ENCODE peak calls at places on chromosomes 3 and 15, in nine cellular contexts. One of them, this sample, is unnamed.

GRCh38 chr3:24137958-24138875 is 193.1 kb downstream of the NR1D2 start:
- DNase-seq in activated effector memory CD4-positive, alpha-beta T cell treated with Interleukin-2 at 50 U/mL for 16 hours: no peak
- DNase-seq in AG04449: no peak
- DNase-seq in brain microvascular endothelial cell: no peak
- DNase-seq in naive thymus-derived CD8-positive, alpha-beta T cell: no peak
- DNase-seq in NCI-H1092 treated with DMSO at 0.1 percent for 48 hours: peak
- DNase-seq in kidney tubule cell: peak
- DNase-seq in uterus: no peak
- DNase-seq in OCI-M1: no peak
- DNase-seq in this sample: no peak

GRCh38 chr3:184491011-184491576 is 70.5 kb upstream of the EPHB3 start:
- DNase-seq in uterus: no peak
- DNase-seq in brain microvascular endothelial cell: no peak
- DNase-seq in activated effector memory CD4-positive, alpha-beta T cell treated with Interleukin-2 at 50 U/mL for 16 hours: no peak
- DNase-seq in OCI-M1: no peak
- DNase-seq in naive thymus-derived CD8-positive, alpha-beta T cell: no peak
- DNase-seq in kidney tubule cell: peak
- DNase-seq in NCI-H1092 treated with DMSO at 0.1 percent for 48 hours: no peak
- DNase-seq in AG04449: no peak
- DNase-seq in this sample: no peak

GRCh38 chr3:23831517-23832394 is 26.0 kb downstream of the UBE2E1 start:
- DNase-seq in brain microvascular endothelial cell: no peak
- DNase-seq in uterus: no peak
- DNase-seq in AG04449: no peak
- DNase-seq in OCI-M1: no peak
- DNase-seq in activated effector memory CD4-positive, alpha-beta T cell treated with Interleukin-2 at 50 U/mL for 16 hours: no peak
- DNase-seq in naive thymus-derived CD8-positive, alpha-beta T cell: no peak
- DNase-seq in NCI-H1092 treated with DMSO at 0.1 percent for 48 hours: no peak
- DNase-seq in kidney tubule cell: peak
- DNase-seq in this sample: no peak

GRCh38 chr15:40436116-40436891 is 4.4 kb upstream of the BAHD1 start:
- DNase-seq in brain microvascular endothelial cell: no peak
- DNase-seq in activated effector memory CD4-positive, alpha-beta T cell treated with Interleukin-2 at 50 U/mL for 16 hours: no peak
- DNase-seq in uterus: peak
- DNase-seq in AG04449: no peak
- DNase-seq in OCI-M1: no peak
- DNase-seq in naive thymus-derived CD8-positive, alpha-beta T cell: no peak
- DNase-seq in NCI-H1092 treated with DMSO at 0.1 percent for 48 hours: peak
- DNase-seq in kidney tubule cell: no peak
- DNase-seq in this sample: no peak

GRCh38 chr3:193782280-193782654 is 189.3 kb downstream of the OPA1 start:
- DNase-seq in OCI-M1: no peak
- DNase-seq in brain microvascular endothelial cell: no peak
- DNase-seq in activated effector memory CD4-positive, alpha-beta T cell treated with Interleukin-2 at 50 U/mL for 16 hours: no peak
- DNase-seq in NCI-H1092 treated with DMSO at 0.1 percent for 48 hours: no peak
- DNase-seq in uterus: no peak
- DNase-seq in naive thymus-derived CD8-positive, alpha-beta T cell: no peak
- DNase-seq in kidney tubule cell: peak
- DNase-seq in AG04449: no peak
- DNase-seq in this sample: no peak

GRCh38 chr3:108835101-108835500 is 12.5 kb downstream of the TRAT1 start:
- DNase-seq in uterus: no peak
- DNase-seq in naive thymus-derived CD8-positive, alpha-beta T cell: no peak
- DNase-seq in AG04449: no peak
- DNase-seq in activated effector memory CD4-positive, alpha-beta T cell treated with Interleukin-2 at 50 U/mL for 16 hours: no peak
- DNase-seq in NCI-H1092 treated with DMSO at 0.1 percent for 48 hours: no peak
- DNase-seq in kidney tubule cell: no peak
- DNase-seq in OCI-M1: no peak
- DNase-seq in brain microvascular endothelial cell: no peak
- DNase-seq in this sample: no peak

GRCh38 chr15:70605606-70606410 is 157.6 kb downstream of the UACA start:
- DNase-seq in AG04449: no peak
- DNase-seq in activated effector memory CD4-positive, alpha-beta T cell treated with Interleukin-2 at 50 U/mL for 16 hours: no peak
- DNase-seq in OCI-M1: no peak
- DNase-seq in kidney tubule cell: no peak
- DNase-seq in NCI-H1092 treated with DMSO at 0.1 percent for 48 hours: peak
- DNase-seq in uterus: peak
- DNase-seq in brain microvascular endothelial cell: peak
- DNase-seq in naive thymus-derived CD8-positive, alpha-beta T cell: no peak
- DNase-seq in this sample: no peak

GRCh38 chr3:124565013-124565412 is 165.2 kb upstream of the UMPS start:
- DNase-seq in brain microvascular endothelial cell: peak
- DNase-seq in OCI-M1: peak
- DNase-seq in uterus: peak
- DNase-seq in kidney tubule cell: peak
- DNase-seq in NCI-H1092 treated with DMSO at 0.1 percent for 48 hours: peak
- DNase-seq in activated effector memory CD4-positive, alpha-beta T cell treated with Interleukin-2 at 50 U/mL for 16 hours: peak
- DNase-seq in naive thymus-derived CD8-positive, alpha-beta T cell: peak
- DNase-seq in AG04449: no peak
- DNase-seq in this sample: no peak

GRCh38 chr3:11582123-11582968 is 61.4 kb downstream of the VGLL4 start:
- DNase-seq in OCI-M1: peak
- DNase-seq in naive thymus-derived CD8-positive, alpha-beta T cell: no peak
- DNase-seq in activated effector memory CD4-positive, alpha-beta T cell treated with Interleukin-2 at 50 U/mL for 16 hours: no peak
- DNase-seq in AG04449: no peak
- DNase-seq in NCI-H1092 treated with DMSO at 0.1 percent for 48 hours: no peak
- DNase-seq in kidney tubule cell: peak
- DNase-seq in uterus: peak
- DNase-seq in brain microvascular endothelial cell: peak
- DNase-seq in this sample: no peak

GRCh38 chr3:72086051-72086711 is 301.2 kb upstream of the PROK2 start:
- DNase-seq in OCI-M1: peak
- DNase-seq in uterus: peak
- DNase-seq in brain microvascular endothelial cell: peak
- DNase-seq in NCI-H1092 treated with DMSO at 0.1 percent for 48 hours: no peak
- DNase-seq in AG04449: no peak
- DNase-seq in naive thymus-derived CD8-positive, alpha-beta T cell: no peak
- DNase-seq in kidney tubule cell: no peak
- DNase-seq in activated effector memory CD4-positive, alpha-beta T cell treated with Interleukin-2 at 50 U/mL for 16 hours: no peak
- DNase-seq in this sample: no peak

GRCh38 chr3:114155370-114155821 is 23.5 kb downstream of the DRD3 start:
- DNase-seq in OCI-M1: peak
- DNase-seq in uterus: no peak
- DNase-seq in naive thymus-derived CD8-positive, alpha-beta T cell: no peak
- DNase-seq in activated effector memory CD4-positive, alpha-beta T cell treated with Interleukin-2 at 50 U/mL for 16 hours: no peak
- DNase-seq in kidney tubule cell: no peak
- DNase-seq in AG04449: no peak
- DNase-seq in NCI-H1092 treated with DMSO at 0.1 percent for 48 hours: no peak
- DNase-seq in brain microvascular endothelial cell: peak
- DNase-seq in this sample: no peak

GRCh38 chr3:17278006-17278405 is 393.3 kb downstream of the PLCL2 start:
- DNase-seq in uterus: no peak
- DNase-seq in activated effector memory CD4-positive, alpha-beta T cell treated with Interleukin-2 at 50 U/mL for 16 hours: no peak
- DNase-seq in naive thymus-derived CD8-positive, alpha-beta T cell: no peak
- DNase-seq in kidney tubule cell: no peak
- DNase-seq in NCI-H1092 treated with DMSO at 0.1 percent for 48 hours: no peak
- DNase-seq in AG04449: no peak
- DNase-seq in brain microvascular endothelial cell: no peak
- DNase-seq in OCI-M1: no peak
- DNase-seq in this sample: no peak

GRCh38 chr3:188706599-188706998 is 465.2 kb upstream of the TPRG1 start:
- DNase-seq in brain microvascular endothelial cell: no peak
- DNase-seq in kidney tubule cell: no peak
- DNase-seq in activated effector memory CD4-positive, alpha-beta T cell treated with Interleukin-2 at 50 U/mL for 16 hours: no peak
- DNase-seq in OCI-M1: no peak
- DNase-seq in NCI-H1092 treated with DMSO at 0.1 percent for 48 hours: no peak
- DNase-seq in naive thymus-derived CD8-positive, alpha-beta T cell: no peak
- DNase-seq in uterus: no peak
- DNase-seq in AG04449: no peak
- DNase-seq in this sample: no peak

GRCh38 chr3:79018671-79019136 is 749.1 kb downstream of the ROBO1 start:
- DNase-seq in activated effector memory CD4-positive, alpha-beta T cell treated with Interleukin-2 at 50 U/mL for 16 hours: no peak
- DNase-seq in naive thymus-derived CD8-positive, alpha-beta T cell: peak
- DNase-seq in uterus: peak
- DNase-seq in brain microvascular endothelial cell: peak
- DNase-seq in AG04449: no peak
- DNase-seq in OCI-M1: peak
- DNase-seq in NCI-H1092 treated with DMSO at 0.1 percent for 48 hours: peak
- DNase-seq in kidney tubule cell: peak
- DNase-seq in this sample: no peak

GRCh38 chr3:123383101-123384053 is 65.5 kb downstream of the ADCY5 start:
- DNase-seq in kidney tubule cell: peak
- DNase-seq in OCI-M1: no peak
- DNase-seq in NCI-H1092 treated with DMSO at 0.1 percent for 48 hours: no peak
- DNase-seq in naive thymus-derived CD8-positive, alpha-beta T cell: no peak
- DNase-seq in uterus: peak
- DNase-seq in brain microvascular endothelial cell: peak
- DNase-seq in activated effector memory CD4-positive, alpha-beta T cell treated with Interleukin-2 at 50 U/mL for 16 hours: no peak
- DNase-seq in AG04449: no peak
- DNase-seq in this sample: no peak

GRCh38 chr15:67542192-67542461 is 376 bp upstream of the MAP2K5 start:
- DNase-seq in uterus: no peak
- DNase-seq in activated effector memory CD4-positive, alpha-beta T cell treated with Interleukin-2 at 50 U/mL for 16 hours: no peak
- DNase-seq in OCI-M1: peak
- DNase-seq in naive thymus-derived CD8-positive, alpha-beta T cell: no peak
- DNase-seq in brain microvascular endothelial cell: no peak
- DNase-seq in NCI-H1092 treated with DMSO at 0.1 percent for 48 hours: peak
- DNase-seq in AG04449: no peak
- DNase-seq in kidney tubule cell: no peak
- DNase-seq in this sample: no peak

This sample was measured in iPS DF 19.7.